ENCODE peak calls at places on chromosomes 7 and 10, in seven cellular contexts. U, Z, Q, L, P, H and N are unnamed samples.

GRCh38 chr7:104857458-104858425 is 156.3 kb upstream of the KMT2E start:
- DNase-seq in P (no peak), H (no peak), L (no peak), Q (peak), Z (no peak), U (no peak), N (no peak)

GRCh38 chr10:103598654-103599115 is 105.2 kb downstream of the NEURL1 start:
- DNase-seq in H (peak), Q (peak), U (peak), Z (peak), P (no peak), L (peak), N (peak)

GRCh38 chr10:112755446-112756117 is 194.5 kb upstream of the TCF7L2 start:
- DNase-seq in U (no peak), L (no peak), H (no peak), P (no peak), Z (no peak), Q (no peak), N (no peak)

GRCh38 chr10:5902511-5903274 is 12.7 kb downstream of the FBH1 start:
- DNase-seq in H (no peak), L (no peak), Q (no peak), U (no peak), P (no peak), Z (no peak), N (no peak)

GRCh38 chr10:3702569-3702968 is 82.4 kb downstream of the KLF6 start:
- DNase-seq in H (no peak), L (no peak), U (no peak), Z (no peak), Q (no peak), P (no peak), N (no peak)

GRCh38 chr10:110967009-110967630 is 47.7 kb downstream of the SHOC2 start:
- DNase-seq in H (no peak), L (peak), P (no peak), U (no peak), Q (no peak), Z (no peak), N (no peak)

GRCh38 chr7:37438879-37439278 is 9.8 kb downstream of the ELMO1 start:
- DNase-seq in Q (no peak), U (no peak), L (no peak), H (no peak), Z (no peak), P (no peak), N (no peak)

GRCh38 chr10:23345861-23346260 is 1.3 kb upstream of the C10orf67 start:
- DNase-seq in U (no peak), P (no peak), Z (no peak), Q (no peak), H (peak), L (peak), N (no peak)

GRCh38 chr10:31261502-31262311 is 57.3 kb upstream of the ZEB1 start:
- DNase-seq in P (no peak), Q (no peak), Z (no peak), H (peak), U (no peak), L (peak), N (no peak)

GRCh38 chr7:73971315-73971700 is 56.7 kb upstream of the ELN start:
- DNase-seq in H (no peak), P (no peak), Z (no peak), Q (peak), U (no peak), L (no peak), N (peak)

GRCh38 chr10:124992462-124993344 is 50.8 kb downstream of the ZRANB1 start:
- DNase-seq in Q (peak), Z (peak), U (no peak), P (peak), H (peak), L (peak), N (peak)

GRCh38 chr10:17120711-17121110 is 8.9 kb downstream of the CUBN start:
- DNase-seq in L (no peak), P (no peak), H (no peak), Z (no peak), Q (no peak), U (no peak), N (no peak)

GRCh38 chr7:137539111-137539715 is 195.7 kb upstream of the PTN start:
- DNase-seq in Q (no peak), Z (no peak), U (no peak), H (no peak), L (peak), P (no peak), N (no peak)

GRCh38 chr10:33321516-33321915 is 13.0 kb downstream of the NRP1 start:
- DNase-seq in L (no peak), P (no peak), Q (no peak), U (no peak), Z (no peak), H (no peak), N (no peak)

GRCh38 chr7:1669486-1669951 is 558 bp upstream of the ELFN1 start:
- DNase-seq in L (no peak), H (peak), Q (no peak), U (peak), Z (no peak), P (peak), N (peak)

GRCh38 chr7:114652041-114652440 is 237.4 kb downstream of the FOXP2 start:
- DNase-seq in U (no peak), L (no peak), Z (no peak), Q (no peak), P (no peak), H (no peak), N (no peak)

GRCh38 chr10:93206652-93207051 is 133.0 kb downstream of the CYP26A1 start:
- DNase-seq in P (no peak), Z (peak), L (no peak), Q (no peak), U (peak), H (no peak), N (no peak)

DNA sequence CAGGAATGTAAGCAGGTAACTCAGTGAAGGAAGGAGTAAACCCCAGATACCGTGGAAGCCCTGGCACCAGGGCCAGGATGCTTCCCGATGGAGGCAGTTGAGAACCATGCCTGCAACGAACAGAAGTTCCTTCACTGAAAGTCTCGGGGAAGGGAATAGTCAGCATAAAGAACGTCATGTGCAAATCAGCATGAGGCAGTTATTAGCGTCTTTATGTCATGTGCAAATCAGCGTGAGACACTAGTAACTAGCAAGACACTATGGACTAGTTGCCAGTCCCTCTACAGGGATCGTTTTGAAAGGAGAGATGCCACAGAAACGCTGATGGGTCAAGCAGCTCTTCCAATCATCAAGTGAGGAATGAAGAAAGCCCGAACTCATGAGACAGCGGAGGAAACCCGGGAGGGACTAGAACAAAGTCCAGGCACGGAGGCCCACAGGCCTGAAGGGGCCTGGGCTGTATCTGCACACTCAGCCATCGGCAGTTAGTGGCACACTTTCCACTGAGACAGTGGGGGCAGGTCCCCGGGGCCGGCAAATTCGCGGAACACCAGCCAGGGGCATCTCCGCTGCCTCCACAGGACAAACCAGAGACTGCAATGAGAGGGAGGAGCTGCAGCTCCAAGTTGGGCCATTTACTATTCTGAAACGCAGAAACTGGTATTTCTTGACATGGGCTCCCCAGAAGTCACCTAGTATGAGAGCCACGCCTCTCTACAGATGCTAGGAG is 109.6 kb downstream of the SFMBT2 start:
- DNase-seq in U (no peak), Q (no peak), H (peak), Z (peak), P (no peak), L (no peak), N (no peak)
- TF ChIP-seq CTCF in U (no peak), Q (no peak), H (peak), Z (peak), P (no peak), L (no peak), N (no peak)

GRCh38 chr10:25457552-25457951 is 282.8 kb downstream of the GPR158 start:
- DNase-seq in U (no peak), Q (no peak), L (no peak), H (no peak), P (no peak), Z (no peak), N (no peak)

GRCh38 chr10:25453619-25454018 is 278.8 kb downstream of the GPR158 start:
- DNase-seq in L (no peak), Z (no peak), Q (no peak), P (no peak), H (no peak), U (no peak), N (no peak)

GRCh38 chr10:25451401-25451800 is 276.6 kb downstream of the GPR158 start:
- DNase-seq in H (no peak), Q (no peak), Z (no peak), L (no peak), U (no peak), P (no peak), N (no peak)

GRCh38 chr10:25455980-25456567 is 281.3 kb downstream of the GPR158 start:
- DNase-seq in Z (no peak), P (no peak), U (no peak), H (no peak), L (no peak), Q (no peak), N (no peak)
- TF ChIP-seq CTCF in Z (no peak), P (no peak), U (no peak), H (peak), L (no peak), Q (no peak), N (no peak)

DNA sequence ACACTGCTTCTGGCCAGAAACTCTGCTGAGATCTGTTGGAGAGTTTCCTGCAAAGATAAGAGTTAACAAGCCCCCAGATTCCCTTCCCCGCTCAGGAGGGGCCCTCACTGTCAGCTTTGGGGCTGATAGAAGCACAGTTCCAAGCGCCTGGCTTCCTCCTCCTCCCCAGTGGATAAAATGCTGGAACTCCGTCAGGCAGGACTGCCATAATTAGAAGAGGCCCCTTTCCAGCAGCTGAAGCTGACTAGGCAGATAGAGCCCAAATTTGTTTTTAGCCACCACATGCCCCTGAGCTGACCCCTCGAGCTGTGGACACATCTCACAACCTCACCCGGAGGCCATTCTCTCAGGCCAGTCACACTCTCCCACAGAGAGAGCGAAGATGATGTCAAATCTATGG is 89.4 kb downstream of the TBXAS1 start:
- DNase-seq in Z (no peak), L (no peak), Q (no peak), H (no peak), P (no peak), U (no peak), N (no peak)
- TF ChIP-seq CTCF in Z (no peak), L (no peak), Q (no peak), H (no peak), P (no peak), U (no peak), N (no peak)

DNA sequence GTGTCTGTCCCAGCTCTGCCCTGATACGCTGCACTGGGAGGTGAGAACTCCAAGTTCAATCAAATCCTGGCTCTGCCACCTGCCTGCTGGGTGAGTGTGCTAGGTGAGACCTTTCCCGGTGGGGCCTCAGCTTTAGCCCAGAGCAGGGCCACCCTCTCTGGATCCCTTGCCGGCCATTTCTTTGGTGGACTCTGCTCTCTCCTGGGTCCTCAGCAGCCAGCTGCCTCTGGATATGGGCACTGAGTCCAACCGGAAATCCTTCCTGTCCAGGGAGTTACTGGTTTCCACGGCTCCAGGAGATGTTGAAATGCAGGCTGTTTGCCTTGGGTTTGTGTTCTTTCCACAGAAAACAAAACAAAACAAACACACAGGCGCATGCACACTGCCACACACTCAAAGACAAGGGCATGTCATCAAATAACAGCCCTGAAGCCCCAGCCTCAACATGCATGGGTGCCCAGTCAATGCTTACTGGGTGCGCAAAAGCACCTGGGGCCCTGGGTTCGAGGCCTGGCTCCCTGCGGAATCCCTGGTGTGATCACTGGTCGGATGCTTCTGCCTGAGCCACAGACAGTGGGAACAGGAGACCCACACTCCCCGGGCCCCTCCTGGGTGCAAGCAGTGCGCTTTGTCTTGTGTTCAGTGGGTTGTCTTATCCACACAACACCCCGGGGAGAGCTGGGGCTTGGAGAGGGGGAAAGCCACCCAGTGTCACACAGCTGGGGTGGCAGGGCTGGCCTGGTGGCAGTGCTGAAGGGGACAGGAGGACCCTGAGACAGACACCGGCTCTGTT is 33.1 kb downstream of the PPIF start:
- DNase-seq in L (peak), U (peak), Q (no peak), H (peak), P (peak), Z (no peak), N (no peak)
- TF ChIP-seq CTCF in L (no peak), U (no peak), Q (no peak), H (no peak), P (no peak), Z (no peak), N (no peak)

DNA sequence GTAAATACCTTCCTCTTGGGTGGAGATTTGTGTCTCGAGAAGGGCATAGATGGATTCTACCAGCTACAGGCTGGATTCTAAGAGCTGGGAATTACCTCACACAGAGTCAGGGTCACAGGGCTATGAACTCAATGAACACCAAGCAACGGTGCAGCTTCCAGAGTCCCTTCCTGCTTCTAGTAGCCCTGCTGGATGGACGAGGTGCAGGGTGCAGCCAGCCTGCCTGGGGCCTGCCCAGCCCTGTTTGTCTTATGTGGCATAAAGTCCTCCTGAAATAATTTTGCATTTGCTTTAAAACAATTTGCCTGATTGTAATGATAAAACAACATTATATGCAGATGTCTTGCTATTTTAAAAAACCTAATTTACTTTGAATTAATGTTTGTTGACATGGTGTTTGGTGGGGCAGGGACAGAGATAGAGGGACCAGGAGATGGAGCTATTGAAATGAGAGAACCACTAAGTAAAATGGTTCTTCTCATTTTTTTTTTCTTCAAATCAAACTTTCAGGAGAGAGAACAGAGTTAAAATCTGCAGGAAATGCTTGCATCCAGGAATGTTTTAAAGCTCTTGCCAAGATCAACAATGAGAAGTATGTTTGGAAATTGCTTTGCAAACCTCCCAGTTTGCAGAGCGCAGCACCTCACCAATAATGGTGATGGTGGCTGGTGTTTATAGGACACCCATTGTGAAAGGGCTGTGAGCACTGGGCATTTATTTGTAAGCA is 305.4 kb upstream of the PODXL start:
- DNase-seq in Q (no peak), H (no peak), L (peak), Z (no peak), U (no peak), P (no peak), N (no peak)
- TF ChIP-seq CTCF in Q (no peak), H (no peak), L (no peak), Z (no peak), U (no peak), P (no peak), N (no peak)